ENCODE peak calls at places on chromosome 10, in five cellular contexts. One of them, this sample, is unnamed.

GRCh38 chr10:6522230-6522629 is 57.8 kb downstream of the PRKCQ start:
- DNase-seq in H1: no peak
- DNase-seq in trophoblast cell: no peak
- DNase-seq in neuronal stem cell: no peak
- DNase-seq in mesenchymal stem cell: no peak
- DNase-seq in this sample: no peak

GRCh38 chr10:26780793-26781601 is 79.8 kb downstream of the ABI1 start:
- DNase-seq in mesenchymal stem cell: peak
- DNase-seq in trophoblast cell: peak
- DNase-seq in H1: no peak
- DNase-seq in neuronal stem cell: no peak
- DNase-seq in this sample: peak

GRCh38 chr10:31864834-31865518 is 63.7 kb downstream of the ARHGAP12 start:
- DNase-seq in neuronal stem cell: no peak
- DNase-seq in H1: no peak
- DNase-seq in trophoblast cell: no peak
- DNase-seq in mesenchymal stem cell: peak
- DNase-seq in this sample: no peak

GRCh38 chr10:129658673-129659072 is 191.6 kb downstream of the MGMT start:
- DNase-seq in H1: no peak
- DNase-seq in neuronal stem cell: no peak
- DNase-seq in trophoblast cell: peak
- DNase-seq in mesenchymal stem cell: no peak
- DNase-seq in this sample: peak

GRCh38 chr10:17409170-17409733 is 45.1 kb downstream of the ST8SIA6 start:
- DNase-seq in trophoblast cell: peak
- DNase-seq in neuronal stem cell: no peak
- DNase-seq in mesenchymal stem cell: no peak
- DNase-seq in H1: no peak
- DNase-seq in this sample: no peak

GRCh38 chr10:127254276-127254675 is 57.9 kb upstream of the INSYN2A start:
- DNase-seq in trophoblast cell: no peak
- DNase-seq in neuronal stem cell: no peak
- DNase-seq in H1: no peak
- DNase-seq in mesenchymal stem cell: no peak
- DNase-seq in this sample: no peak

GRCh38 chr10:27019827-27020226 is 80.5 kb downstream of the ANKRD26 start:
- DNase-seq in trophoblast cell: no peak
- DNase-seq in mesenchymal stem cell: no peak
- DNase-seq in neuronal stem cell: no peak
- DNase-seq in H1: no peak
- DNase-seq in this sample: no peak

GRCh38 chr10:47164126-47164799 is 135.7 kb upstream of the GDF10 start:
- DNase-seq in mesenchymal stem cell: no peak
- DNase-seq in neuronal stem cell: no peak
- DNase-seq in trophoblast cell: peak
- DNase-seq in H1: no peak
- DNase-seq in this sample: no peak

GRCh38 chr10:13984647-13985155 is 346.0 kb downstream of the FRMD4A start:
- DNase-seq in neuronal stem cell: no peak
- DNase-seq in H1: no peak
- DNase-seq in trophoblast cell: peak
- DNase-seq in mesenchymal stem cell: peak
- DNase-seq in this sample: no peak

GRCh38 chr10:116254422-116255152 is 18.4 kb downstream of the GFRA1 start:
- DNase-seq in trophoblast cell: no peak
- DNase-seq in H1: no peak
- DNase-seq in neuronal stem cell: peak
- DNase-seq in mesenchymal stem cell: peak
- DNase-seq in this sample: no peak

GRCh38 chr10:3323865-3324498 is 151.4 kb upstream of the PITRM1 start:
- DNase-seq in mesenchymal stem cell: no peak
- DNase-seq in trophoblast cell: no peak
- DNase-seq in neuronal stem cell: no peak
- DNase-seq in H1: no peak
- DNase-seq in this sample: no peak

GRCh38 chr10:63266337-63267327 is 133.5 kb downstream of the NRBF2 start:
- DNase-seq in neuronal stem cell: no peak
- DNase-seq in H1: no peak
- DNase-seq in mesenchymal stem cell: no peak
- DNase-seq in trophoblast cell: no peak
- DNase-seq in this sample: no peak

GRCh38 chr10:22720667-22721066 is 6.3 kb upstream of the PIP4K2A start:
- DNase-seq in neuronal stem cell: no peak
- DNase-seq in H1: no peak
- DNase-seq in mesenchymal stem cell: no peak
- DNase-seq in trophoblast cell: no peak
- DNase-seq in this sample: no peak

GRCh38 chr10:131053192-131053591 is 258.3 kb downstream of the TCERG1L start:
- DNase-seq in mesenchymal stem cell: no peak
- DNase-seq in trophoblast cell: no peak
- DNase-seq in H1: no peak
- DNase-seq in neuronal stem cell: no peak
- DNase-seq in this sample: no peak

GRCh38 chr10:16867556-16867955 is 50.3 kb upstream of the RSU1 start:
- DNase-seq in mesenchymal stem cell: peak
- DNase-seq in neuronal stem cell: no peak
- DNase-seq in H1: no peak
- DNase-seq in trophoblast cell: no peak
- DNase-seq in this sample: no peak

GRCh38 chr10:57992321-57993077 is 275.2 kb downstream of the IPMK start:
- DNase-seq in mesenchymal stem cell: no peak
- DNase-seq in H1: no peak
- DNase-seq in neuronal stem cell: no peak
- DNase-seq in trophoblast cell: peak
- DNase-seq in this sample: no peak

GRCh38 chr10:78407009-78407711 is 373.5 kb downstream of the RPS24 start:
- DNase-seq in mesenchymal stem cell: peak
- DNase-seq in neuronal stem cell: peak
- DNase-seq in trophoblast cell: peak
- DNase-seq in H1: peak
- DNase-seq in this sample: peak

GRCh38 chr10:132788831-132789219 is 2.9 kb upstream of the NKX6-2 start:
- DNase-seq in mesenchymal stem cell: no peak
- DNase-seq in H1: no peak
- DNase-seq in trophoblast cell: no peak
- DNase-seq in neuronal stem cell: peak
- DNase-seq in this sample: no peak

GRCh38 chr10:53025172-53025651 is 252.6 kb upstream of the MBL2 start:
- DNase-seq in trophoblast cell: peak
- DNase-seq in neuronal stem cell: no peak
- DNase-seq in H1: no peak
- DNase-seq in mesenchymal stem cell: no peak
- DNase-seq in this sample: no peak

GRCh38 chr10:61978965-61979364 is 77.5 kb downstream of the ARID5B start:
- DNase-seq in trophoblast cell: no peak
- DNase-seq in mesenchymal stem cell: no peak
- DNase-seq in H1: no peak
- DNase-seq in neuronal stem cell: no peak
- DNase-seq in this sample: no peak

GRCh38 chr10:110612629-110613028 is 31.5 kb upstream of the RBM20 start:
- DNase-seq in neuronal stem cell: no peak
- DNase-seq in H1: no peak
- DNase-seq in trophoblast cell: no peak
- DNase-seq in mesenchymal stem cell: no peak
- DNase-seq in this sample: no peak
- H3K9ac ChIP-seq in neuronal stem cell: no peak
- H3K9ac ChIP-seq in H1: no peak
- H3K9ac ChIP-seq in trophoblast cell: no peak
- H3K9ac ChIP-seq in mesenchymal stem cell: no peak
- H3K9ac ChIP-seq in this sample: no peak

DNA sequence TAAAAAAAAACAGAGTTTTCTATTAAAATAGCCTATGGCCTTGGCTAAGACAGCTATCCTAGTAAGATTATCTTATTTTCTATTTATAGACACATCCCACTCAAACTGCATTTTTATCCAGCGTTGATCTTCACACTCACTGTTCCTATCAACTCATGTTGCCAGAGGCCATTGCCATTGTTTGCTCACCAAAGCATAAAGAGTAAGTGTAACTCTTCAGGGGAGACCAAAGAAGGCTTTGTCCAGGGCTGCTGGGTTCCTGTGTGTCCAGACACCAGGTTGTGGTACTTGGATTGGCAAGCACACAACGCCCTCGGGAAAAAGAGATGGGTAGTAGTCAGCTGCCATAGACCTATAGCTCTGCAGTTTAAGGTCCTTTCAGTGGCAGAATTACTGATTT is 31.4 kb downstream of the ACTA2 start:
- DNase-seq in H1: no peak
- DNase-seq in trophoblast cell: no peak
- DNase-seq in neuronal stem cell: no peak
- DNase-seq in mesenchymal stem cell: no peak
- DNase-seq in this sample: no peak
- H2BK120ac ChIP-seq in H1: no peak
- H2BK120ac ChIP-seq in trophoblast cell: no peak
- H2BK120ac ChIP-seq in neuronal stem cell: no peak
- H2BK120ac ChIP-seq in mesenchymal stem cell: no peak
- H2BK120ac ChIP-seq in this sample: no peak

GRCh38 chr10:80541144-80541750 is 3.5 kb downstream of the SH2D4B start:
- DNase-seq in trophoblast cell: no peak
- DNase-seq in H1: peak
- DNase-seq in mesenchymal stem cell: no peak
- DNase-seq in neuronal stem cell: no peak
- DNase-seq in this sample: no peak
- H2BK12ac ChIP-seq in trophoblast cell: no peak
- H2BK12ac ChIP-seq in H1: no peak
- H2BK12ac ChIP-seq in mesenchymal stem cell: no peak
- H2BK12ac ChIP-seq in neuronal stem cell: no peak
- H2BK12ac ChIP-seq in this sample: no peak

GRCh38 chr10:43392757-43393156 is 16.2 kb downstream of the HNRNPF start:
- DNase-seq in trophoblast cell: no peak
- DNase-seq in H1: no peak
- DNase-seq in mesenchymal stem cell: no peak
- DNase-seq in neuronal stem cell: no peak
- DNase-seq in this sample: no peak

GRCh38 chr10:43393606-43394360 is 15.2 kb downstream of the HNRNPF start:
- DNase-seq in trophoblast cell: no peak
- DNase-seq in H1: no peak
- DNase-seq in neuronal stem cell: no peak
- DNase-seq in mesenchymal stem cell: no peak
- DNase-seq in this sample: no peak

GRCh38 chr10:43395571-43396060 is 13.4 kb downstream of the HNRNPF start:
- DNase-seq in mesenchymal stem cell: peak
- DNase-seq in H1: no peak
- DNase-seq in trophoblast cell: no peak
- DNase-seq in neuronal stem cell: no peak
- DNase-seq in this sample: no peak

GRCh38 chr10:43396061-43396927 is 12.7 kb downstream of the HNRNPF start:
- DNase-seq in trophoblast cell: peak
- DNase-seq in neuronal stem cell: peak
- DNase-seq in mesenchymal stem cell: peak
- DNase-seq in H1: peak
- DNase-seq in this sample: peak

GRCh38 chr10:43394868-43395267 is 14.1 kb downstream of the HNRNPF start:
- DNase-seq in H1: no peak
- DNase-seq in neuronal stem cell: no peak
- DNase-seq in trophoblast cell: no peak
- DNase-seq in mesenchymal stem cell: no peak
- DNase-seq in this sample: no peak
- H3K9ac ChIP-seq in H1: peak
- H3K9ac ChIP-seq in neuronal stem cell: no peak
- H3K9ac ChIP-seq in trophoblast cell: no peak
- H3K9ac ChIP-seq in mesenchymal stem cell: peak
- H3K9ac ChIP-seq in this sample: no peak

This sample was measured in H9.